ENCODE peak calls at places on chromosomes 5 and 9, in five cellular contexts. A, I, O, K and P are unnamed samples.

GRCh38 chr9:5799314-5799713 is 33.6 kb downstream of the ERMP1 start:
- DNase-seq in A (no peak), I (no peak), O (no peak), K (no peak), P (no peak)

GRCh38 chr5:139961435-139962157 is 81.5 kb downstream of the NRG2 start:
- DNase-seq in A (no peak), I (no peak), O (no peak), K (peak), P (peak)

GRCh38 chr5:180795771-180796313 is 6.8 kb downstream of the MGAT1 start:
- DNase-seq in A (no peak), I (no peak), O (no peak), K (no peak), P (peak)

GRCh38 chr5:177023247-177023703 is 779 bp downstream of the ZNF346 start:
- DNase-seq in A (no peak), I (no peak), O (no peak), K (no peak), P (no peak)

GRCh38 chr9:136089697-136090045 is 5.4 kb downstream of the NACC2 start:
- DNase-seq in A (no peak), I (no peak), O (no peak), K (no peak), P (no peak)

GRCh38 chr5:16521561-16522090 is 56.0 kb upstream of the ZNF622 start:
- DNase-seq in A (no peak), I (no peak), O (no peak), K (no peak), P (no peak)

GRCh38 chr5:82178378-82178777 is 99.8 kb downstream of the RPS23 start:
- DNase-seq in A (no peak), I (no peak), O (no peak), K (no peak), P (no peak)

GRCh38 chr5:83554686-83555085 is 83.1 kb downstream of the VCAN start:
- DNase-seq in A (no peak), I (no peak), O (no peak), K (no peak), P (no peak)

GRCh38 chr9:135612437-135612836 is 26.9 kb downstream of the GLT6D1 start:
- DNase-seq in A (no peak), I (no peak), O (no peak), K (no peak), P (peak)

GRCh38 chr5:73764586-73764985 is 138.6 kb downstream of the ARHGEF28 start:
- DNase-seq in A (no peak), I (no peak), O (no peak), K (no peak), P (no peak)

GRCh38 chr5:168477060-168477459 is 9.2 kb upstream of the RARS1 start:
- DNase-seq in A (no peak), I (no peak), O (no peak), K (no peak), P (peak)

GRCh38 chr5:168467755-168468280 is 18.5 kb upstream of the RARS1 start:
- DNase-seq in A (no peak), I (no peak), O (no peak), K (no peak), P (no peak)

GRCh38 chr5:168471785-168472184 is 14.5 kb upstream of the RARS1 start:
- DNase-seq in A (no peak), I (no peak), O (no peak), K (no peak), P (peak)

GRCh38 chr5:168468836-168469235 is 17.4 kb upstream of the RARS1 start:
- DNase-seq in A (no peak), I (no peak), O (no peak), K (no peak), P (no peak)

DNA sequence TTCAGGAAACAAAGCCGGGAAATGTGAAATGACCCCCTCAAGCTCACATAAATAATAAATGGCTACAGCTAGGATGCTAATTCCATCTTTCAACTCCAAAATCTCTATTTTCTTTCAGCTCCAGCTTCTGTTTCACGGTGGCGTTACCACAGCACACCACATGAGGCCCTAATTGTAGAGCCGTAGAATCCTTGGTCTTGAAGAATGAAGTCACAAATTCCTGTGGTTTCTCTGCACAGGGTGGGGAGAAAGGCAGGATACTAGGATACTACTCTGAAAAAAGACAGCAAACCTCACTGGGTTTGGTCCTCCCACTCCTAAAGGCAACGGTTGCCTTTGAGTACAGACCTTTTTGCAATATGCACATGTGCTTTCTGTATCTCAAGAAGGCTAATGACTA is 13.9 kb upstream of the RARS1 start:
- DNase-seq in A (no peak), I (no peak), O (no peak), K (no peak), P (no peak)
- TF ChIP-seq POLR2AphosphoS5 in A (no peak), I (no peak), O (no peak), K (no peak), P (no peak)

DNA sequence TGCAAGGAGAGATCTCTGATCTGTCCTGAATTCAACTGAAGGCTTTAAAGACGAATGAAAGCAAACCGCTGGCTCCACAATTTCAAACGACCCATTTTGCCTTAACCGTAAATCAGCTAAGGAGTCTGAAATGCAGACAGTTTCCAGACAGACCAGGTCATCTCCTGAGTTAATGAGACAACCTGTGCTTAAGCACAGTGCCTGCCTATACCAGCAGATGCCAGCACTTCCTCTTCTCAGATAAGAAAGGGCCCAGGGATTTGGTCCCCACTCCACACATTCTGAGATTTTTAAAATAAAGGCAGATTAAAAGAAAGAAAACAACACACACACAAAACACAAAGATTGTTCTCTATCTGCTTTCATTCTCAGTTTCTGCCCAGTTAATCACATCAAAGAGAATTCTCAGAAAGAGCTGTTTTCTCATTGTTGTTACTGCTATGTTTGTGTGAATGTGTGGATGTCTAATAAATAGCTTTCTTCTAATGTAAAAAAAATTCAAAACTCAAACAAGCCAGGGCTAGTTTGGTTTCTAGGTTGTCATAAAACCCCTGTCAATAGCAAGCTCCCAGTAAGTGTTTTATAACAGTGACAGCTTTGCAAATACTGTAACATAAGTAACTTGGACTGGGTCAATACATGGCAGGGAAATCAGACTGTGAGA is 157.7 kb upstream of the SLC24A2 start:
- DNase-seq in A (no peak), I (no peak), O (no peak), K (no peak), P (no peak)
- H3K4me3 ChIP-seq in A (no peak), I (no peak), O (no peak), K (no peak), P (no peak)

GRCh38 chr5:91150189-91150588 is 232.9 kb downstream of the ARRDC3 start:
- DNase-seq in A (no peak), I (no peak), O (no peak), K (no peak), P (no peak)
- TF ChIP-seq EP300 in A (no peak), I (no peak), O (no peak), K (no peak), P (no peak)

DNA sequence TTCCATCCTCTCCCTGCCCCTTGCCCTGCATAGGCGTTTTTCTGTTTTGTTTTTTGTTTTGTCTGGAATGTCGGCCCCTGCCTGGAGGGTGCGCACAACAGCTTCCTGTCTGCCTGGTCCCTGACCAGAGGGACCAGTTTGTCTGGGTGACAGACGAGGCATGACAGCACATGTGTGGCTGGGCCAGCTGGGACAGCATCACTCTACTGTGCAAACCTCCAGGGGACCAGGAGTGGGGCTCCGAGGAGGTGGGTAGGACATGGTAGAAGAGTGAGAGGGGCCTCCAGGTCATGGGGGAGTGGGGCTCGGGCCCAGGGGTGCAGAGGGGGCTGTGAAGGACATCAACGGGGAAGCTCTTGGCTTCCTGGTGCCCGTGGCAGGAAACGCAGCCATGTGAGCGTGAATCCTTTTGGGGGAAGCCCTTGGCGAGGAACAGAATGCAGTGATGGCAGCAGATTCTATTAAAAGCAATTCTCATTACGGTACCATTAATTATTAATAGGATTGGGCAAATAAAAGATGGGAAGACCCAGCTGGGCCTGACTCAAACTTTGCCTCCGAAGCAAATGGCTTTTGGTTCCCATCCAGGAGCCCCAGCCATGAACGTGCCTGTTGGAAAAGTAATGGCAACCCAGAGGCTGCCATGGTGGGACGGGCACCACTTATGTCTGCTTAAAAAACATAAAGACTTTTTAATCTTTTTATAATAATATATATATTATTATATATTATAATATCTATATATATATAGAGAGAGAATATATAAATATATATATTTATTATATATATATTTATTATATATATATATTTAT is 184.4 kb upstream of the IER5L start:
- DNase-seq in A (no peak), I (no peak), O (no peak), K (no peak), P (no peak)
- TF ChIP-seq POLR2AphosphoS5 in A (no peak), I (no peak), O (no peak), K (no peak), P (no peak)